ENCODE peak calls at places on chromosomes 5 and 9, in eight cellular contexts. U is HCT116, M is left ventricle myocardium inferior, S is gastrocnemius medialis, T is mammary epithelial cell, O is mesendoderm, L is Panc1, R is OCI-LY7. C is an unnamed sample.

GRCh38 chr9:126151671-126152050 is 175.0 kb upstream of the MVB12B start:
- DNase-seq in U (no peak), M (no peak), S (no peak), T (no peak), O (no peak), L (no peak), R (no peak), C (peak; percentile 32)

GRCh38 chr5:174271316-174271715 is 225.8 kb downstream of the NSG2 start:
- DNase-seq in U (no peak), M (no peak), S (no peak), T (no peak), O (no peak), L (no peak), R (no peak), C (no peak)

GRCh38 chr5:122121782-122122465 is 7.4 kb upstream of the ZNF474 start:
- DNase-seq in U (no peak), M (no peak), S (no peak), T (peak; percentile 80), O (no peak), L (no peak), R (no peak), C (no peak)

GRCh38 chr5:127758884-127759283 is 55.7 kb downstream of the CCDC192 start:
- DNase-seq in U (no peak), M (no peak), S (no peak), T (no peak), O (peak; percentile 88), L (no peak), R (no peak), C (no peak)

GRCh38 chr9:135762921-135763320 is 60.9 kb downstream of the KCNT1 start:
- DNase-seq in U (no peak), M (no peak), S (no peak), T (no peak), O (no peak), L (no peak), R (no peak), C (no peak)

GRCh38 chr5:115542651-115543364 is 1.8 kb downstream of the FEM1C start:
- DNase-seq in U (no peak), M (no peak), S (no peak), T (no peak), O (no peak), L (no peak), R (peak; percentile 13), C (no peak)

GRCh38 chr5:127656825-127657224 is 7.9 kb downstream of the CTXN3 start:
- DNase-seq in U (no peak), M (no peak), S (peak; percentile 24), T (no peak), O (no peak), L (no peak), R (no peak), C (no peak)

GRCh38 chr9:77450093-77450475 is 198.0 kb downstream of the GNA14 start:
- DNase-seq in U (no peak), M (no peak), S (no peak), T (no peak), O (no peak), L (no peak), R (no peak), C (no peak)

GRCh38 chr5:36459191-36460135 is 146.9 kb upstream of the SLC1A3 start:
- DNase-seq in U (peak; percentile 18), M (no peak), S (no peak), T (peak; percentile 82), O (peak; percentile 73), L (no peak), R (peak; percentile 31), C (peak; percentile 33)

GRCh38 chr9:101455656-101456235 is 20.2 kb upstream of the ALDOB start:
- DNase-seq in U (no peak), M (no peak), S (no peak), T (no peak), O (no peak), L (no peak), R (no peak), C (no peak)

GRCh38 chr5:145903862-145904261 is 31.0 kb upstream of the GRXCR2 start:
- DNase-seq in U (no peak), M (no peak), S (no peak), T (no peak), O (no peak), L (no peak), R (no peak), C (no peak)

GRCh38 chr9:12916037-12916436 is 141.2 kb downstream of the LURAP1L start:
- DNase-seq in U (peak; percentile 18), M (no peak), S (no peak), T (peak; percentile 37), O (peak; percentile 11), L (no peak), R (no peak), C (no peak)

GRCh38 chr9:134680393-134681060 is 38.9 kb downstream of the COL5A1 start:
- DNase-seq in U (no peak), M (no peak), S (no peak), T (no peak), O (no peak), L (no peak), R (no peak), C (no peak)

GRCh38 chr5:100667021-100667671 is 132.0 kb downstream of the FAM174A start:
- DNase-seq in U (no peak), M (no peak), S (no peak), T (peak; percentile 92), O (no peak), L (no peak), R (no peak), C (peak; percentile 48)

GRCh38 chr9:99835142-99835541 is 13.5 kb downstream of the NR4A3 start:
- DNase-seq in U (no peak), M (no peak), S (no peak), T (no peak), O (no peak), L (no peak), R (no peak), C (no peak)

GRCh38 chr9:91751922-91752321 is 198.1 kb downstream of the ROR2 start:
- DNase-seq in U (no peak), M (no peak), S (no peak), T (peak; percentile 73), O (no peak), L (no peak), R (no peak), C (no peak)

GRCh38 chr9:631596-631995 is 209.9 kb upstream of the DMRT1 start:
- DNase-seq in U (no peak), M (no peak), S (no peak), T (peak; percentile 74), O (no peak), L (no peak), R (no peak), C (no peak)

GRCh38 chr9:120568816-120569215 is 11.2 kb downstream of the CDK5RAP2 start:
- DNase-seq in U (no peak), M (no peak), S (no peak), T (no peak), O (no peak), L (no peak), R (no peak), C (no peak)

GRCh38 chr9:70159630-70160029 is 99.1 kb upstream of the SMC5 start:
- DNase-seq in U (no peak), M (no peak), S (no peak), T (no peak), O (no peak), L (no peak), R (no peak), C (no peak)

GRCh38 chr5:151048526-151048925 is 28.1 kb downstream of the GPX3 start:
- DNase-seq in U (no peak), M (no peak), S (no peak), T (no peak), O (peak; percentile 69), L (no peak), R (no peak), C (no peak)

GRCh38 chr5:143913008-143913752 is 101.2 kb downstream of the HMHB1 start:
- DNase-seq in U (no peak), M (no peak), S (no peak), T (peak; percentile 93), O (no peak), L (peak; percentile 61), R (no peak), C (no peak)

GRCh38 chr5:175895701-175896102 is 24.3 kb downstream of the CPLX2 start:
- DNase-seq in U (no peak), M (no peak), S (no peak), T (peak; percentile 83), O (peak; percentile 31), L (no peak), R (peak; percentile 40), C (no peak)

DNA sequence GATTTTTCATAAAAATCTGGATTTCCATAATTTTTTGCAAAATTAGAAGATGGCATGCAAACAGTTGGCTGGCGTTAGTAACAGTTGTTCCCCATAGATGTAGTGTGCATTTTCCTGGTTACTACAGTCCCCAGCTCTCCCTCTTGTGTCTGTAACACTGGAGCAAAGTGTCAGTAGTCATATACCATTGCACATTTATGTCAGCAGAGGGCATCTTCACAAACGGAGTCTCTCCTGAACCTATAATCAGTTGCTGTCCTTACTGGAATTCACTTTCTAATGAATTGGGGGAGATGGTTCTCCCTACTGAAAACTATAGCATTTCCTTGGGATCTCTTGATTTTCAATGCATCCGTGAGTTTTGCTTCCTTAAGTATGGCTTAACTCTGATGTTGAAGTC is 44.7 kb upstream of the DMAC1 start:
- DNase-seq in U (no peak), M (no peak), S (no peak), T (no peak), O (peak; percentile 78), L (no peak), R (peak; percentile 46), C (peak; percentile 29)
- H3K4me3 ChIP-seq in U (no peak overlapping the region), M (no peak overlapping the region), S (no peak overlapping the region), T (no peak overlapping the region), O (no peak overlapping the region), L (no peak overlapping the region), R (no peak overlapping the region), C (no peak overlapping the region)

GRCh38 chr9:129342591-129342990 is 164.5 kb upstream of the IER5L start:
- DNase-seq in U (no peak), M (no peak), S (no peak), T (no peak), O (no peak), L (no peak), R (no peak), C (no peak)
- H3K27ac ChIP-seq in U (no peak overlapping the region), M (no peak overlapping the region), S (no peak overlapping the region), T (no peak overlapping the region), O (no peak overlapping the region), L (peak overlapping the region; percentile 29), R (no peak overlapping the region), C (no peak overlapping the region)

DNA sequence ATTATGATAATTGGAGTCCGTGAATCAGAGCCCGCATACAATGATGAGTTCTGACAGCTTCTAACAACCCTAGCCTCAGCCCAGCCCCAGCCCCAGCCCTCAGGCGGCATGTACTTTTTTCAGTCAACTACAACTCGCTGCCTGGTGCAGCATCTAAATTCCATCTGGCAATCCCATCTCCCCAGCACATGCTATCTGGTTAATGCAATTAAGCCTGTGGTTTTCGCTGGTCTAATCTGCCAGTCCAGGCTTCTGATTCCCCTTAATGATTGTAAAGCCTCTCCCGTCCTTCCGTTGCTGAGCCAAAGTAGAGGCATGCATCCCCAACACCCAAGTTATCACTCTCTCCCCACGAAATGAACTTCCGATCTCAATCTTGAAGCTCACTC is 903 bp downstream of the ELAVL2 start:
- DNase-seq in U (no peak), M (no peak), S (no peak), T (peak; percentile 45), O (peak; percentile 84), L (no peak), R (no peak), C (no peak)
- H3K4me3 ChIP-seq in U (no peak overlapping the region), M (peak overlapping the region; percentile 61), S (peak overlapping the region; percentile 44), T (peak overlapping the region; percentile 71), O (no peak overlapping the region), L (no peak overlapping the region), R (no peak overlapping the region), C (no peak overlapping the region)

DNA sequence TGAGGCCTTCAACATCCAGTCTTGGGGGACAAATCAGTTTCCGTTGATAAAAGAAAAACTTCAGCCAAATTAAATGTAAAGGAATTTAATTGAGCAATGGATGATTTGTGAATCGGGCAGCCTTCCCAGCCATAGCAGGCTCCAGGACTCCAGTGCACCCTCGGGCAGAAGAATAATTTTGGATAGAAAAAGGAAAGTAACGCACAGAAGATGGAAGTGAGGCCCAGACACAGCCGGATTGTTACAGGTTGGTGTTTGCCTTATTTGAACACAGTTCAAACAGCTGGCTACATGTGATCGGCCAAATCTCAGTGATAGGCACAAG is 19.1 kb downstream of the MRPL36 start:
- DNase-seq in U (no peak), M (no peak), S (no peak), T (no peak), O (no peak), L (no peak), R (no peak), C (no peak)
- H3K27ac ChIP-seq in U (no peak overlapping the region), M (no peak overlapping the region), S (no peak overlapping the region), T (no peak overlapping the region), O (no peak overlapping the region), L (no peak overlapping the region), R (no peak overlapping the region), C (no peak overlapping the region)